ENCODE peak calls at places on chromosomes 2 and 18, in six cellular contexts. V is tibial nerve, D is endothelial cell, W is fibroblast of the aortic adventitia, E is fibroblast of lung, L is nephron progenitor cell. C is an unnamed sample.

GRCh38 chr2:28175028-28175427 is 217.6 kb upstream of the FOSL2 start:
- DNase-seq in V (no peak), L (no peak), W (no peak), E (no peak), D (no peak), C (no peak)

GRCh38 chr2:150732064-150732463 is 244.6 kb upstream of the RND3 start:
- DNase-seq in W (peak), D (no peak), V (no peak), L (no peak), E (peak), C (no peak)

GRCh38 chr18:77000527-77000926 is 132.1 kb downstream of the MBP start:
- DNase-seq in L (peak), V (peak), W (peak), E (peak), D (peak), C (no peak)

GRCh38 chr2:163044116-163044515 is 205.5 kb upstream of the KCNH7 start:
- DNase-seq in D (no peak), V (no peak), W (no peak), L (no peak), E (no peak), C (no peak)

GRCh38 chr2:119407430-119408220 is 24.0 kb upstream of the TMEM37 start:
- DNase-seq in E (peak), W (peak), V (no peak), D (peak), L (peak), C (peak)

GRCh38 chr2:20212871-20213503 is 11.9 kb downstream of the SDC1 start:
- DNase-seq in D (no peak), W (no peak), E (no peak), V (no peak), L (no peak), C (no peak)

GRCh38 chr2:234950435-234950729 is 1.4 kb upstream of the SH3BP4 start:
- DNase-seq in D (no peak), W (no peak), V (no peak), E (no peak), L (no peak), C (no peak)

GRCh38 chr2:55163895-55164509 is 68.1 kb downstream of the CLHC1 start:
- DNase-seq in V (no peak), W (no peak), L (no peak), D (no peak), E (no peak), C (no peak)

GRCh38 chr18:13800505-13801259 is 23.3 kb upstream of the MC5R start:
- DNase-seq in D (peak), L (peak), W (peak), V (no peak), E (peak), C (peak)

GRCh38 chr2:113251118-113251517 is 27.6 kb downstream of the PAX8 start:
- DNase-seq in V (no peak), E (no peak), D (no peak), W (no peak), L (no peak), C (no peak)

GRCh38 chr2:239388236-239389151 is 12.3 kb downstream of the HDAC4 start:
- DNase-seq in D (no peak), E (no peak), L (no peak), V (no peak), W (no peak), C (no peak)

DNA sequence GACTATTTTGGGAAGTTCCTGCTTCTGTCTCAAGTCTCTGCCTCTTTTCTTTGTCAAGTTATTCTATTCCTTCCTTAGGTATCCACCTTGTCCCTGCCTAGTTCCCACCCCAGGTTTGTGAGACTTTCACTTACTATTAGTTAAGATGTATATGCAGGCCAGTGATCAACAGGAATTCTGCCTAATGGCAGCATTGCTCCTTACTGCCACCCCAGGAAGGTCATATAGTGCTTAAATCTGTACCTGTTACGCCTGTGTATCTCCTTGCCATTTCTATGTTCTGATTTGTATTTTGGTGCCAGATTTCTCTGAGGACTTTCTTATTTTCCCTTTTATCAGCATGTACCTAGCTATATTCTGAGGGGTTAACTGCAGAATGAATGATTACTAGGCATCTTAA is 746.0 kb upstream of the TMEFF2 start:
- DNase-seq in D (no peak), E (no peak), W (no peak), V (no peak), L (no peak), C (no peak)
- TF ChIP-seq CTCF in D (no peak), E (no peak), W (no peak), V (no peak), L (no peak), C (peak)

DNA sequence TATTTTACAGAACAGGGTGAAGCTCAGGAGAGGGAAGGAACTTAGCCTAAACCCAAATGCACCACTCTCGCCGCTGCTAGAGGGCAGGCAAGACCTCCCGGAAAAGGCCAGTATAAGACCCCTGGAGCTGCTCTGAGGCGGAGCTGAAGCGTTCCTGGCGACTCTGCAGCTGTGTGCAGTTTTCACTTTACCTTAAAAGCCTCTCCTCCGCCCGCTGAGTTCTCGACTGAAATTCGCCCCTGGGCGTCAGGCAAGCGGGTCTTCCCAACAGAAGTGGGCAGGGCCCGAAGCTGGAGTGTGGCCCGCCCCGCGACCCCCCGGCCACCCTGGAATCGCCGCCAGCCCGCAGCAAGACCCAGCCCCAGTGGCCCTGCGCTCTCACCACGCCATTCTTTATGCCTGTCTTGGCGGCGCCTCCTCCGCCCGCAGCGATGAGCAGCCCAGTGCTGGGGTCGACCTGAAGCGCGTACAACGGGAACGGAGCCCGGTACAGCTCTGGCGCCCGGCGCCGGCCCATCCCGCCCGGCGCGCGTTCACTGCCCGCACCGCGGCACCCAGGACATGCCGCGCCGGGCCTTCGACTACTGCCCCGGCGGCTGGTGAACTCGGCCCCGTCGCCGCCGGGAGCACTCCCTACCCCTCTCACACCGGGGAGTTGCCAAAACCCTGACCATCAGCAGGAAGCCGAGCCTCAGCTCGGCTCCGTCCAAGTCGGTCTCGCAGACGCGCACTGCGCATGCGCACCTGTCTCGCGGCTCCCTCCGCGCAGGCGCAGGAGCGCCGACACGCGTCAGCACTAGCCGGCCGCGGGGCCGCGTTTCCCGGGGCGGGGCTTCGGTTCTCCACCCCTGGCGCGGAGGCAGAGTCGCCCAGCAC is at the start of gene PREB:
- DNase-seq in V (peak), D (peak), E (peak), W (peak), L (peak), C (peak)
- TF ChIP-seq CTCF in V (no peak), D (no peak), E (peak), W (peak), L (no peak), C (peak)

GRCh38 chr2:29290293-29291052 is 175.3 kb downstream of the CLIP4 start:
- DNase-seq in E (no peak), D (peak), W (no peak), V (no peak), L (no peak), C (no peak)

GRCh38 chr2:29293830-29294438 is 178.7 kb downstream of the CLIP4 start:
- DNase-seq in W (peak), D (peak), E (peak), L (peak), V (no peak), C (peak)

GRCh38 chr2:29296585-29296984 is 181.4 kb downstream of the CLIP4 start:
- DNase-seq in V (no peak), D (no peak), W (no peak), L (no peak), E (no peak), C (no peak)

GRCh38 chr2:29295843-29296242 is 180.6 kb downstream of the CLIP4 start:
- DNase-seq in E (no peak), L (peak), W (peak), D (peak), V (no peak), C (no peak)
- TF ChIP-seq CTCF in E (peak), L (no peak), W (peak), D (peak), V (no peak), C (peak)

GRCh38 chr2:212536385-212537310 is 2.0 kb downstream of the ERBB4 start:
- DNase-seq in E (no peak), W (no peak), D (peak), V (no peak), L (peak), C (peak)
- TF ChIP-seq CTCF in E (no peak), W (no peak), D (no peak), V (no peak), L (no peak), C (peak)

DNA sequence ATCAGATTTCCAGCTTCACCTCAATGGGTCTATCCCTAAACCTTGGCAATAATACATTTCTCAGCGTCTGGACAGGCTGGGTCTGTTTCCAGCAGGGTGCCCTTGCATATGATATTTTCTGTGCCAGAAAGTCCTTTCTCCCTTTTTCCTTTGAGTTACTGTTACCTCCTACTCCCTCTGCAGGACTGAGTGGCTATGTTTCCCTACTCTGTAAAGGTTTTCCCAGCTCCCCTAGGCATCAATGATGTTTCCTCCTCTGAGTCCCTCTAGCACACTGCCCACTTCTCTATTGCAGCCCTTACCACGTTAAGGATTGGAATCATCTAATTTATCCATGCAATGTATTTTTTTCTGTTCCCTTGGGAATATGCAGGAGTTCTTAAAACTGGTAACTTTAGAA is 118.3 kb upstream of the REV1 start:
- DNase-seq in V (no peak), E (no peak), W (no peak), L (no peak), D (no peak), C (no peak)
- TF ChIP-seq CTCF in V (no peak), E (no peak), W (no peak), L (no peak), D (no peak), C (no peak)

GRCh38 chr2:188765522-188765921 is 208.7 kb upstream of the COL3A1 start:
- DNase-seq in D (peak), V (no peak), E (peak), L (peak), W (peak), C (no peak)
- TF ChIP-seq CTCF in D (peak), V (no peak), E (peak), L (peak), W (peak), C (peak)

GRCh38 chr2:178806543-178806942 is 680 bp downstream of the TTN start:
- DNase-seq in E (no peak), L (no peak), D (no peak), W (no peak), V (no peak), C (no peak)
- TF ChIP-seq CTCF in E (no peak), L (no peak), D (no peak), W (no peak), V (no peak), C (no peak)